ENCODE peak calls at places on chromosomes 13 and 19, in four cellular contexts. V is CD4-positive, alpha-beta T cell; D is choroid plexus epithelial cell; S is foreskin keratinocyte. J is an unnamed sample.
A peak's percentile ranks its signal among the peaks of the same experiment; 100 is the strongest.

GRCh38 chr19:18898533-18899408 is 2.8 kb upstream of the CERS1 start:
- DNase-seq in V (no peak), D (no peak), S (no peak), J (no peak)

GRCh38 chr13:85313761-85314503 is 485.3 kb downstream of the SLITRK6 start:
- DNase-seq in V (no peak), D (peak; percentile 18), S (peak; percentile 69), J (peak; percentile 7)

GRCh38 chr13:40070357-40070756 is 414.9 kb downstream of the COG6 start:
- DNase-seq in V (no peak), D (no peak), S (no peak), J (no peak)

GRCh38 chr13:74794582-74794981 is 660.4 kb upstream of the KLF12 start:
- DNase-seq in V (no peak), D (peak; percentile 44), S (no peak), J (no peak)

GRCh38 chr13:25743426-25743825 is 308.4 kb downstream of the SHISA2 start:
- DNase-seq in V (no peak), D (no peak), S (no peak), J (no peak)

GRCh38 chr19:20660473-20660872 is 898 bp downstream of the ZNF626 start:
- DNase-seq in V (no peak), D (no peak), S (peak; percentile 1), J (no peak)

GRCh38 chr19:56710437-56710836 is 38.9 kb upstream of the ZNF835 start:
- DNase-seq in V (no peak), D (no peak), S (no peak), J (no peak)

GRCh38 chr19:13234518-13234917 is 84.3 kb downstream of the IER2 start:
- DNase-seq in V (peak; percentile 54), D (no peak), S (no peak), J (no peak)

GRCh38 chr19:43467730-43468129 is 2.3 kb upstream of the LYPD3 start:
- DNase-seq in V (no peak), D (peak; percentile 74), S (peak; percentile 42), J (no peak)

DNA sequence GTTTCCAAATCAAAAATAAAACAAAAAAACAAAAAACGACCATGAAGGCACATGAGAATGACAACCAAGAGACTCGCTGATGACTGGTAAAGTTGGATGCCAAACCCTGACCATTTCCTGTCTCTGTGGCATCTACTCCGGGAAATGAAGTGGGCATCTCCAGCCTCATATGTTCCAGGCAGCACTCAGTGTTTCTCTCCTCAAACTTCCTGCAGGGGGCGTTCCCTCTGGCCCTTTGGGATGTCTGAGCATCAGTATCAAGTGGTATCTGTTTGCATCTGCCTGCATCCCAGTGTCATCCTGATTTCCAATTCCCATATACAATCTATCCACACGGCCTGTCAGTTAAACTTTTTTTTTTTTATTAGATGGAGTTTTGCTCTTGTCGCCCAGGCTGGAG is 9.8 kb upstream of the SIGLEC12 start:
- DNase-seq in V (no peak), D (peak; percentile 2), S (no peak), J (no peak)
- TF ChIP-seq CTCF in V (no peak), D (peak; percentile 36), S (peak; percentile 6), J (no peak)

DNA sequence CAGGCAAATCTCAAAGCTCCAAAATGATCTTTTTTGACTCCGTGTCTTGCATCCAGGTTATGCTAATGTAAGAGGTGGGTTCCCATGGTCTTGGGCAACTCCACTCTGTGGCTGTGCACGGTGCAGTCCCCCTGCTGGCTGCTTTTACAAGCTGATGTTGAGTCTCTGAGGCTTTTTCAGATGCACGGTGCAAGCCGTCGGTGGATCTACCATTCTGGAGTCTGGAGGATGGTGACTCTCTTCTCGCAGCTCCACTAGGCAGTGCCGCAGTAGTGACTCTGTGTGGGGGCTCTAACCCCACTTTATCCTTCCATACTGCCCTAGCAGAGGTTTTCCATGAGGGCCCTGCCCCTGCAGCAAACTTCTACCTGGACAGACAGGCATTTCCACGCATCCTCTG is 266.8 kb upstream of the GPC6 start:
- DNase-seq in V (no peak), D (no peak), S (no peak), J (no peak)
- TF ChIP-seq CTCF in V (no peak), D (no peak), S (no peak), J (no peak)

DNA sequence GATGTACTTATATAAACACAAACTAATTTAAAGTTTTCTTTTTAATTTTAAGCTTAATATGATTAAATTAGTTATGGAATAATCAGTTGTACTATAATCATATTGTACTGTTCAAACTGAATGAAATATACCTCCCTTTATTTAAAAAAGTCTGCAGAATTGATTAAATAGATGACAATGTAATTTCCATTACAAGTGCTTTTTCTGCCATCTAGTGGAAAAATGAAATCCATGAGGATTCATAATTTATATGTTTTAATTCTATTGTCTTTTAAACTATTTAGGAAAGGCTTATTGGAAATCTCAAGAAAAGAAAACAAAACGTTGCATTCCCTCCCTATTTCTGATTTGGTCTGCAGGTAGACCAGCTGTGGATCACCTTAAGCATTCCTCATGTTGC is 30.8 kb downstream of the MZT1 start:
- DNase-seq in V (no peak), D (peak; percentile 40), S (no peak), J (no peak)
- TF ChIP-seq CTCF in V (no peak), D (peak; percentile 45), S (peak; percentile 74), J (peak; percentile 34)

DNA sequence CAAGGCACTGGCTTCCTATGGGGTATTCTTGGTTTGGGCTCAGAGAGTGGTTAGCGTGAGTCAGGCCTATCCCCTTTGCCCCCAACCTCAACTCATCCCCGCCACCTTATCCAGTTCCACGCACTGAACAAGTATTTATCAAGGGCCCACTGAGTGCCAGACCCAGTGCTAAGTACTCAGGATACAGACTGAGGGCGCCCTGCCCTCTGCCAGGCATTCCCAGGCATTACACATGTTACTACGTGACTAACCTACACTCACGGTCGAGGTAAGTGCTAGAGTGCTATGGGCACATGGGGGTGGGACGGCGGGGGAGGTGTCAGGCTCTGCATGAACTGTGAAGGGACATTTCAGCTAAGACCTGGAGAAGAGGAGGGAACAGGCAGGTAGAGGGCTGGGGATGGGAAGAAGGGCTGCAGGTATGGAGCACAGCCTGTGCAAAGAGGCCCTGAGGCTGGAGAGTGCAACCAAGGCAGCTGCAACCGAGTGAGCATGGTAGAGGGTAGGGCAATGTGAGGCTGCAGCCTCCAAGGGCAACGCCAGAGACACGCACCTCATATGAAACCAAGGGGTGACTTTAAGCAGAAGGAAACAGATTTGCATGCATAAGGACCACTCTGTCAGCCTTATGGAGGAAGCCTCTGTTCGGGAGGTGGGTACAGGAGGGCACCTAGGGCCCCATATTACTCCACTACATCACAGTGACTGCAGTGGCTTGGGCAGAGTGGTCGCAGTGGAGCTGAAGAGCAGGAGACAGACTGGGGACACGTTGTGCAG is 22.5 kb downstream of the DHRS12 start:
- DNase-seq in V (no peak), D (peak; percentile 57), S (no peak), J (no peak)
- TF ChIP-seq CTCF in V (no peak), D (peak; percentile 64), S (peak; percentile 65), J (no peak)

DNA sequence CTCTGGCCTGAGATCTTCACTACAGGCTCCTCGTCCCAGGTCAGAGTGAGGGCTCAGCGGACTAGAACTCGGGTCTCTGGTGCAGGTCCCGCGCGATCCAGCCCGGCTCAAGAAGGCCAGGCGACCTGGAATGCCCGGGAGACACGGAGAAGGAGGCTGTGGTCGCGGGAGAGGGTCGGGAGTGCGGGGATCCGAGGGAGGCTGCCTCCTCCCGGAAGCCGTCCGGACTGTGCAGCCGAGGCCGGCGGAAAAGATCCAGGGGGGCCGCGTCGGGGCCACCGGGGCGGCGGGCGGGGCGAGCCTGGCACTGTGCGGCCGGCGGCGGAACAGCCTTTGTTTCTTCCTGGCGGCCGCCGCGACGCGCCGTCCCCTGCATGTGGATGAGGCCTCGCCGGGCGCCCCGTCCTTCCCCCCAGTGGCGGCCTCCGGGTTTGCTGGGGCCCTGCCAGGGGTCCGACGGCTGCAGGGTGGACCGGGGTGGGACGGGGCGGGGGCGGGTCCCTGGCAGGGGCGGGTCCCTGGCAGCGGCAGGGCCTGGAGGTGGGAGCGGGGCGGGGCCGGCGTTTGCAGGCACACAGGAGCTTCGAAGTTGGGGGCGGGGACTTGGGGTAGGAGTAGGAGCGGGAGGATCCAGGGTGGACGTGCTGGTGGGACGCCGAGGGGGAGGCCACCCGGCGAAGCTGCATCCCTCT is 1.0 kb upstream of the SLC7A10 start:
- DNase-seq in V (no peak), D (peak; percentile 68), S (no peak), J (no peak)
- TF ChIP-seq CTCF in V (no peak), D (no peak), S (no peak), J (no peak)

GRCh38 chr19:49663224-49663623 is 2.4 kb downstream of the IRF3 start:
- DNase-seq in V (no peak), D (no peak), S (no peak), J (no peak)

GRCh38 chr19:49665301-49666119 is at the start of the genes BCL2L12 and IRF3:
- DNase-seq in V (peak; percentile 99), D (peak; percentile 98), S (peak; percentile 91), J (peak; percentile 89)

GRCh38 chr19:49662011-49662410 is 3.6 kb downstream of the IRF3 start:
- DNase-seq in V (no peak), D (no peak), S (no peak), J (no peak)

GRCh38 chr19:49666120-49666444 is 349 bp downstream of the BCL2L12 start:
- DNase-seq in V (no peak), D (no peak), S (no peak), J (no peak)

DNA sequence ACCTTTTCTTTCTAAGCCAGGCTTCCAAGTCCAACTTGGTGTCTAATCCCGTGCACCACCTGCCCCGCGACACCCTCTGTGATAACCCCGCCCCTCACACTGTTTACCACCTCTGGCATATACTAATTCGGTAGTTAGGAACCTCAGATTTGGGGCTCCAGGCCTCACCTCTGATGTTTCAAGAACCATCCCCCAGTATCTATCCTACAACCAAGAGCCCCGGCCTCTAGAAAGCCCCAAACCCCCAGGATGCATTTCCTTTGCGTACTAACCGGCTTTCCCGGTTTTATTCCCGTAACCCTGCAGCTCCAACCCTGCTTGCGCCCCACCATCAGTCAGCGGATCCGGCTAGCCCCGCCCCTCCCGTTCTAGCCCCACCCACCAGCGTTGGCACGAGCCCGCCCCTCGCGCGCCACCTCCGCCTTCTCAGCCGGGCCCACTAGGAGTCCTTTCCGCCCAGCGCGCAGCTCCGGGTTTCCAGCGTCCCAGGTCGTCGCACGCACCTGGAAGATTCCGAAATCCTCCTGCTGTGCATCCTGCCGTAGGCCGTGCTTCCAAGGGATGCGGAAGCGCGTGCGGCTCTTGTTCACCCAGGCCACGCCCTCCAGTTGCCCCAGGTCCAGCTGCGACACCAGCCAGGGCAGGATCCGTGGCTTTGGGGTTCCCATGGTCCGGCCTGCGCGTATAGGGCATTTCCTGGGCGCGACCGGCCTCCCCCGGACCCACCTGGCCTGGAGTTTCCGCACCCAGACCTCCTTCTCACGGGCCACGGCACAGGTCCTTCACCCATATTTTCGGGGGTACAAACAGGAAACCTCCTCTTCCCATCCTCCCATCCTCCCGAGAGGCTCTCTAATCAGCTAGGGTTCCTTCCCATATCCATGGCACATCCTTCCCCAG is 1.2 kb downstream of the IRF3 start:
- DNase-seq in V (peak; percentile 97), D (peak; percentile 80), S (peak; percentile 90), J (no peak)
- TF ChIP-seq CTCF in V (no peak), D (peak; percentile 16), S (peak; percentile 38), J (no peak)

GRCh38 chr19:3526507-3527244 is 12.3 kb upstream of the TEKTIP1 start:
- DNase-seq in V (no peak), D (no peak), S (no peak), J (no peak)
- TF ChIP-seq CTCF in V (no peak), D (peak; percentile 21), S (no peak), J (no peak)

J was measured in AG09319.